ENCODE peak calls at places on chromosomes 4 and X, in ten cellular contexts. V is stomach, Q is astrocyte of the spinal cord, A is cardiac fibroblast, M is tibial nerve, T is thoracic aorta, K is fibroblast of mammary gland, O is right lobe of liver, Z is A549, J is heart left ventricle. W is an unnamed sample.

GRCh38 chrX:19758536-19758935 is 128.9 kb downstream of the SH3KBP1 start:
- DNase-seq in Q (no peak), A (no peak), V (no peak), M (no peak), O (no peak), T (no peak), K (no peak), Z (no peak), J (no peak), W (peak)

GRCh38 chr4:156298230-156298629 is 344.6 kb upstream of the CTSO start:
- DNase-seq in K (peak), J (peak), Z (peak), T (no peak), V (no peak), Q (peak), O (no peak), M (no peak), A (peak), W (peak)

GRCh38 chr4:8394125-8394524 is 46.4 kb downstream of the ACOX3 start:
- DNase-seq in V (peak), T (no peak), O (no peak), Z (no peak), Q (peak), A (peak), K (peak), M (peak), J (peak), W (no peak)

GRCh38 chr4:76737180-76737579 is 160.8 kb downstream of the SOWAHB start:
- DNase-seq in M (no peak), V (no peak), A (peak), Q (no peak), O (no peak), Z (no peak), J (no peak), T (no peak), K (peak), W (no peak)

GRCh38 chr4:154364012-154364863 is 127.4 kb downstream of the DCHS2 start:
- DNase-seq in J (no peak), M (peak), A (no peak), K (peak), O (no peak), Q (no peak), Z (no peak), T (no peak), V (no peak), W (no peak)

GRCh38 chr4:40525811-40526598 is 103.7 kb downstream of the RBM47 start:
- DNase-seq in O (no peak), J (no peak), Z (peak), T (peak), M (peak), A (peak), Q (peak), K (peak), V (peak), W (peak)

GRCh38 chr4:24794111-24794860 is 1.1 kb upstream of the SOD3 start:
- DNase-seq in A (peak), Z (no peak), V (no peak), K (peak), T (peak), M (no peak), O (no peak), Q (no peak), J (peak), W (no peak)

GRCh38 chrX:15908891-15909290 is 54.3 kb upstream of the AP1S2 start:
- DNase-seq in M (no peak), J (no peak), A (peak), Z (no peak), V (no peak), T (no peak), O (no peak), K (no peak), Q (no peak), W (no peak)

GRCh38 chrX:9829308-9830267 is 43.4 kb downstream of the SHROOM2 start:
- DNase-seq in O (no peak), T (no peak), Z (peak), J (no peak), A (peak), K (peak), V (no peak), M (no peak), Q (peak), W (peak)

GRCh38 chr4:61204353-61204752 is 4.2 kb downstream of the ADGRL3 start:
- DNase-seq in Q (peak), K (no peak), O (no peak), Z (no peak), M (no peak), A (peak), J (no peak), V (no peak), T (no peak), W (peak)

GRCh38 chr4:172865103-172865502 is 303.5 kb upstream of the GALNT7 start:
- DNase-seq in Q (no peak), J (no peak), K (peak), V (no peak), Z (no peak), T (no peak), A (no peak), M (no peak), O (no peak), W (no peak)
- TF ChIP-seq CTCF in Q (no peak), J (no peak), K (no peak), V (no peak), Z (no peak), T (no peak), A (no peak), M (no peak), O (no peak), W (no peak)

DNA sequence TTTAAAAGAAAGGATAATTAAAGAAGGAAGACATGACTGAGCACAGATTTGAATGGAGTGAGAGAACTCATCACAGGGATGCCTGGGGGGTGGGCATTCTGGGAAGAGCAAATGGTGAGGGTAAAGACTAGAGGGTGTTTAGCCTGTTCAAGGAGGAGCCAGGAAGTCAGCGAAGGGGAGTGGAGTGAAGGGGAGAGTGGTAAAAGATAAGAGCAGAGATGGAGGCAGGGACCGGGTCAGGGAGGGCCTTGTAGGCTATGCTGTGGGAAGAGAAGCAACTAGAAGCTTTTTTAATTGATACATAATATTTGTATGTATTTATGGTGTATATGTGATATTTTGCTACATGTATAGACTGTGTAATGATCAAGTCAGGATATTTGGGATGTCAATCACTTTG is 2.2 kb upstream of the VGLL1 start:
- DNase-seq in K (no peak), T (no peak), V (no peak), J (no peak), Z (no peak), M (no peak), O (no peak), Q (no peak), A (no peak), W (no peak)
- H3K4me3 ChIP-seq in K (no peak), T (no peak), V (no peak), J (no peak), Z (no peak), M (no peak), O (no peak), Q (no peak), A (no peak), W (no peak)

DNA sequence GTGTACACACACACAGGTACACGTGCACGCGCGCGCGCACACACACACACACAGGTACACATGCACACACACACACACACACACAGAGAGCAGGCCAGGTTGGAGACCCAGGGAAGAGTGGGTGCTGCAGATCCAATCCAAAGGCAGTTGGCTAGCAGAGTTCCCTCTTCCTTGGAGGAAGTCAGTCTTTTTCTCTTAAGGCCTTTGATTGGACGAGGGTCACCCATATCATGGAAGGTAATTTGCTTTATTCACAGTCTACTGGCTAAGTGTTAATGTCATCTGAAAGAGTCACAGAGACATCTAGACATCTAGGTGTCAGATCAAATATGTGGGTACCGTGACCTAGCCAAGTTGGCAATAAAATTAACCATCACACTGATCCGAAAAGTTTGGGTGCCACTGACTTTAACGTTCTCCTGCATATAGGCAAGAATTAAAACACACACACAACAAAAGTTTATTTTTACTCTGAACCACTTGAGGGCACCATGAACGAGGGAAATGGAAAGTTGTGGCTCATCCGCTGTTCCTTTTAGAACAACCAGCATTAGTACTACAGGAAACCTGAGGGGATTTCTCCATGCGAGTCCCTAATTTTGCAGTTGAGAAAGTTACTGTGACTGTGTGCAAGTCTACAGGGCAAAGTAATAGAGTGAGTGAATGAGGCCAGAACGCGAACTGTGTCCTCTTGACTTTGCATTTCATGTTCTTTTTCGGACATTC is 66.0 kb upstream of the STOX2 start:
- DNase-seq in V (no peak), Q (peak), M (no peak), Z (peak), T (no peak), K (peak), O (no peak), J (no peak), A (peak), W (peak)
- TF ChIP-seq CTCF in V (no peak), Q (no peak), M (no peak), Z (peak), T (no peak), K (peak), O (peak), J (peak), A (no peak), W (peak)

GRCh38 chr4:92307156-92307555 is 3.4 kb downstream of the GRID2 start:
- DNase-seq in Z (no peak), A (no peak), O (no peak), V (no peak), J (no peak), M (no peak), K (no peak), Q (no peak), T (no peak), W (no peak)

GRCh38 chr4:92305148-92305877 is 1.5 kb downstream of the GRID2 start:
- DNase-seq in O (peak), M (no peak), J (peak), A (peak), K (peak), T (no peak), Z (peak), V (peak), Q (peak), W (peak)

GRCh38 chr4:92305878-92306520 is 2.2 kb downstream of the GRID2 start:
- DNase-seq in Z (no peak), M (no peak), O (no peak), A (no peak), V (no peak), T (no peak), K (no peak), J (no peak), Q (no peak), W (no peak)

GRCh38 chr4:92304636-92305035 is 870 bp downstream of the GRID2 start:
- DNase-seq in T (no peak), O (no peak), V (no peak), Z (no peak), J (no peak), K (no peak), M (no peak), A (no peak), Q (peak), W (peak)

DNA sequence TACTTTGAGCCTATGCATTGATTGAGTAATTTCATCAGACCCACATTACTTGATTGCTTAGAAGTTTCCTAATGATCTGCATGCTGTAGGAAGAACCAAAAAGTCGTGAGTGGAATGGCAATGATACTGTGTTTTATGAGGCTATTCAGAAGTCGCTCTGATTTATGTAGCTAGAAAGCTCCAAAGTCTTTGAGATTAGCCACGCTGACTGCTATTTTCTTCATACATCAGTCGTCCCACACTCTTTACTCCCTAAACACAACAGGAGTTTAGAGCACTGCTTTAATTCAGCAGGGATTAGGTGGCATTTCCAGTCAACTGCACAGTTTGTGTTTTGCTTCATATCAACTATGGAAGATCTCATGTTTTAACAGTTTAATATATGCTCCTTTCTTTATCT is 4.1 kb downstream of the GRID2 start:
- DNase-seq in Z (no peak), J (no peak), K (no peak), T (no peak), O (no peak), V (no peak), A (no peak), M (no peak), Q (no peak), W (no peak)
- H3K4me3 ChIP-seq in Z (no peak), J (no peak), K (no peak), T (no peak), O (no peak), V (no peak), A (no peak), M (no peak), Q (no peak), W (no peak)

DNA sequence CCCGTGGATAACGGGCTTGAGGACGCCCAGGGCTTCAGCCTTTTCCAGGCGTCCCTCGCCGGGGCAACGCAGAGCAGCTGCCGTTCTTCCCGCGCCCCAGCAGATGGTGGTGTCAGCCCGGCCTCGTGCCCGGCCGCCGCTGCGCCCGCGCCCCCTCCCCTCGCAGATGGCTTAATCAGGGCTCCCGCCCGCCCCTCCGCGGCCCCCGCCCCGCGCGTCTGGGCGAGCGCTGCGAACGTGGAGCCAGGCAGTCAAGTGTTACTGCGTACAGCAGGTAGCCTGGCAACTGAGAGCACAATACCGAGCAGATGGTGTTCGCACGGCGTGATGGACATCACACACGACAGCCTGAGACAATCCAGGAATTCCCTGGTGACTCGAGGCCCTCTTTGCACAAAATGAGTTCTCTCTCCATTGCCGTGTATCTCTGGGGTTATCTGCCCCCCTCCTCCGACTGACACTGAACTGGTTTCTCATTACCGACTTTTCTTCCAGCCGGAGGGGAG is 69.3 kb downstream of the MGST2 start:
- DNase-seq in T (peak), Z (no peak), Q (peak), V (peak), K (peak), O (peak), M (peak), J (peak), A (peak), W (peak)
- TF ChIP-seq CTCF in T (peak), Z (no peak), Q (peak), V (no peak), K (no peak), O (peak), M (peak), J (peak), A (peak), W (peak)

GRCh38 chr4:115113382-115114106 is at the start of gene NDST4:
- DNase-seq in V (no peak), J (peak), T (no peak), M (peak), O (no peak), K (peak), Z (peak), Q (peak), A (peak), W (peak)
- H3K4me3 ChIP-seq in V (peak), J (peak), T (no peak), M (peak), O (no peak), K (peak), Z (no peak), Q (peak), A (no peak), W (no peak)

W was measured in epithelial cell of esophagus.